ENCODE peak calls at places on chromosomes 3 and 15, in ten cellular contexts. One of them, this sample, is unnamed.
A peak's percentile ranks its signal among the peaks of the same experiment; 100 is the strongest.

GRCh38 chr3:52298147-52299098 is 10.8 kb downstream of the GLYCTK start:
- DNase-seq in stomach: no peak
- DNase-seq in CD8-positive, alpha-beta memory T cell: no peak
- DNase-seq in endodermal cell: peak; percentile 80
- DNase-seq in neuronal stem cell: no peak
- DNase-seq in heart left ventricle: no peak
- DNase-seq in small intestine: no peak
- DNase-seq in naive thymus-derived CD4-positive, alpha-beta T cell: no peak
- DNase-seq in left lung: no peak
- DNase-seq in upper lobe of right lung: no peak
- DNase-seq in this sample: no peak

GRCh38 chr15:60591491-60592385 is 112.8 kb upstream of the ICE2 start:
- DNase-seq in stomach: peak; percentile 34
- DNase-seq in CD8-positive, alpha-beta memory T cell: peak; percentile 75
- DNase-seq in endodermal cell: peak; percentile 87
- DNase-seq in neuronal stem cell: peak; percentile 57
- DNase-seq in heart left ventricle: peak; percentile 57
- DNase-seq in small intestine: no peak
- DNase-seq in naive thymus-derived CD4-positive, alpha-beta T cell: peak; percentile 36
- DNase-seq in left lung: peak; percentile 44
- DNase-seq in upper lobe of right lung: peak; percentile 82
- DNase-seq in this sample: peak; percentile 60

GRCh38 chr15:28909958-28910500 is 24.3 kb downstream of the APBA2 start:
- DNase-seq in stomach: no peak
- DNase-seq in CD8-positive, alpha-beta memory T cell: no peak
- DNase-seq in endodermal cell: peak; percentile 26
- DNase-seq in neuronal stem cell: no peak
- DNase-seq in heart left ventricle: no peak
- DNase-seq in small intestine: no peak
- DNase-seq in naive thymus-derived CD4-positive, alpha-beta T cell: no peak
- DNase-seq in left lung: peak; percentile 7
- DNase-seq in upper lobe of right lung: peak; percentile 5
- DNase-seq in this sample: no peak

GRCh38 chr3:50639055-50639494 is 22.1 kb downstream of the MAPKAPK3 start:
- DNase-seq in stomach: peak; percentile 31
- DNase-seq in CD8-positive, alpha-beta memory T cell: no peak
- DNase-seq in endodermal cell: no peak
- DNase-seq in neuronal stem cell: no peak
- DNase-seq in heart left ventricle: no peak
- DNase-seq in small intestine: no peak
- DNase-seq in naive thymus-derived CD4-positive, alpha-beta T cell: no peak
- DNase-seq in left lung: no peak
- DNase-seq in upper lobe of right lung: no peak
- DNase-seq in this sample: no peak

GRCh38 chr3:141278196-141279073 is 46.8 kb downstream of the PXYLP1 start:
- DNase-seq in stomach: no peak
- DNase-seq in CD8-positive, alpha-beta memory T cell: no peak
- DNase-seq in endodermal cell: no peak
- DNase-seq in neuronal stem cell: no peak
- DNase-seq in heart left ventricle: no peak
- DNase-seq in small intestine: no peak
- DNase-seq in naive thymus-derived CD4-positive, alpha-beta T cell: no peak
- DNase-seq in left lung: no peak
- DNase-seq in upper lobe of right lung: no peak
- DNase-seq in this sample: no peak

GRCh38 chr3:129558772-129559564 is 16.0 kb downstream of the H1-8 start:
- DNase-seq in stomach: no peak
- DNase-seq in CD8-positive, alpha-beta memory T cell: no peak
- DNase-seq in endodermal cell: no peak
- DNase-seq in neuronal stem cell: no peak
- DNase-seq in heart left ventricle: no peak
- DNase-seq in small intestine: no peak
- DNase-seq in naive thymus-derived CD4-positive, alpha-beta T cell: no peak
- DNase-seq in left lung: no peak
- DNase-seq in upper lobe of right lung: no peak
- DNase-seq in this sample: no peak

GRCh38 chr3:184241447-184242296 is 7.1 kb downstream of the ALG3 start:
- DNase-seq in stomach: peak; percentile 76
- DNase-seq in CD8-positive, alpha-beta memory T cell: no peak
- DNase-seq in endodermal cell: peak; percentile 73
- DNase-seq in neuronal stem cell: no peak
- DNase-seq in heart left ventricle: no peak
- DNase-seq in small intestine: peak; percentile 75
- DNase-seq in naive thymus-derived CD4-positive, alpha-beta T cell: no peak
- DNase-seq in left lung: peak; percentile 78
- DNase-seq in upper lobe of right lung: peak; percentile 85
- DNase-seq in this sample: peak; percentile 49

GRCh38 chr15:47987908-47988532 is 132.8 kb upstream of the SLC24A5 start:
- DNase-seq in stomach: no peak
- DNase-seq in CD8-positive, alpha-beta memory T cell: no peak
- DNase-seq in endodermal cell: peak; percentile 58
- DNase-seq in neuronal stem cell: peak; percentile 50
- DNase-seq in heart left ventricle: no peak
- DNase-seq in small intestine: peak; percentile 68
- DNase-seq in naive thymus-derived CD4-positive, alpha-beta T cell: no peak
- DNase-seq in left lung: no peak
- DNase-seq in upper lobe of right lung: no peak
- DNase-seq in this sample: peak; percentile 47

GRCh38 chr15:52556524-52556923 is 12.3 kb downstream of the ARPP19 start:
- DNase-seq in stomach: no peak
- DNase-seq in CD8-positive, alpha-beta memory T cell: no peak
- DNase-seq in endodermal cell: no peak
- DNase-seq in neuronal stem cell: no peak
- DNase-seq in heart left ventricle: no peak
- DNase-seq in small intestine: no peak
- DNase-seq in naive thymus-derived CD4-positive, alpha-beta T cell: no peak
- DNase-seq in left lung: no peak
- DNase-seq in upper lobe of right lung: no peak
- DNase-seq in this sample: no peak

GRCh38 chr15:52559583-52559982 is 9.2 kb downstream of the ARPP19 start:
- DNase-seq in stomach: no peak
- DNase-seq in CD8-positive, alpha-beta memory T cell: no peak
- DNase-seq in endodermal cell: no peak
- DNase-seq in neuronal stem cell: no peak
- DNase-seq in heart left ventricle: no peak
- DNase-seq in small intestine: no peak
- DNase-seq in naive thymus-derived CD4-positive, alpha-beta T cell: no peak
- DNase-seq in left lung: no peak
- DNase-seq in upper lobe of right lung: no peak
- DNase-seq in this sample: no peak

GRCh38 chr15:52558196-52558595 is 10.6 kb downstream of the ARPP19 start:
- DNase-seq in stomach: no peak
- DNase-seq in CD8-positive, alpha-beta memory T cell: peak; percentile 71
- DNase-seq in endodermal cell: no peak
- DNase-seq in neuronal stem cell: no peak
- DNase-seq in heart left ventricle: no peak
- DNase-seq in small intestine: no peak
- DNase-seq in naive thymus-derived CD4-positive, alpha-beta T cell: no peak
- DNase-seq in left lung: no peak
- DNase-seq in upper lobe of right lung: no peak
- DNase-seq in this sample: no peak

GRCh38 chr15:52559022-52559421 is 9.8 kb downstream of the ARPP19 start:
- DNase-seq in stomach: no peak
- DNase-seq in CD8-positive, alpha-beta memory T cell: no peak
- DNase-seq in endodermal cell: no peak
- DNase-seq in neuronal stem cell: no peak
- DNase-seq in heart left ventricle: no peak
- DNase-seq in small intestine: no peak
- DNase-seq in naive thymus-derived CD4-positive, alpha-beta T cell: no peak
- DNase-seq in left lung: no peak
- DNase-seq in upper lobe of right lung: no peak
- DNase-seq in this sample: no peak

DNA sequence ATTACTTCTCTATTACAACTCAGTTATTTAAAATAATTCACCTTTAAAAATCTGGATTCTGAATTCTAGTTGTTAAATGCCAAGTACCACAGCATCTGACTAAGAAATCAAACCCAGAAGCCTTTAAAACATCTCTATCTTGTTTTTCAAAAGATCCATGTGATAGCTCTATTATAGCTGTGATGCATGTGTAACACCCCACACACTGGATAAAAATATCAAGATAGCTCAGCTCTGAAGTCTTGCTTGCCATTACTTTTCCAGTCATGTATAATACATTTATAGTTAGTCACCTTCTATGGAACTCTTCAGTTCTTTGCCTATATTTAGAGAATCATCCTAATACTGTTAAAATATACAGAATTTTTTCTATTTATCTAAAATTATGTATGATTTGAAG is 11.6 kb downstream of the ARPP19 start:
- DNase-seq in stomach: no peak
- DNase-seq in CD8-positive, alpha-beta memory T cell: no peak
- DNase-seq in endodermal cell: no peak
- DNase-seq in neuronal stem cell: no peak
- DNase-seq in heart left ventricle: no peak
- DNase-seq in small intestine: no peak
- DNase-seq in naive thymus-derived CD4-positive, alpha-beta T cell: no peak
- DNase-seq in left lung: no peak
- DNase-seq in upper lobe of right lung: no peak
- DNase-seq in this sample: no peak
- H3K4me1 ChIP-seq in stomach: peaks cover 16% of the 10 kb centered on the region
- H3K4me1 ChIP-seq in CD8-positive, alpha-beta memory T cell: peaks cover 20% of the 10 kb centered on the region
- H3K4me1 ChIP-seq in endodermal cell: no peaks in the 10 kb centered on the region
- H3K4me1 ChIP-seq in neuronal stem cell: no peaks in the 10 kb centered on the region
- H3K4me1 ChIP-seq in heart left ventricle: peaks cover 9% of the 10 kb centered on the region
- H3K4me1 ChIP-seq in small intestine: peaks cover 4% of the 10 kb centered on the region
- H3K4me1 ChIP-seq in naive thymus-derived CD4-positive, alpha-beta T cell: peaks cover 27% of the 10 kb centered on the region
- H3K4me1 ChIP-seq in left lung: peaks cover 62% of the 10 kb centered on the region
- H3K4me1 ChIP-seq in upper lobe of right lung: peaks cover 27% of the 10 kb centered on the region
- H3K4me1 ChIP-seq in this sample: peaks cover 72% of the 10 kb centered on the region

GRCh38 chr15:79919749-79920511 is 23.1 kb upstream of the MTHFS start:
- DNase-seq in stomach: no peak
- DNase-seq in CD8-positive, alpha-beta memory T cell: no peak
- DNase-seq in endodermal cell: peak; percentile 84
- DNase-seq in neuronal stem cell: no peak
- DNase-seq in heart left ventricle: no peak
- DNase-seq in small intestine: no peak
- DNase-seq in naive thymus-derived CD4-positive, alpha-beta T cell: no peak
- DNase-seq in left lung: no peak
- DNase-seq in upper lobe of right lung: no peak
- DNase-seq in this sample: no peak

GRCh38 chr15:79922512-79923067 is 25.8 kb upstream of the MTHFS start:
- DNase-seq in stomach: no peak
- DNase-seq in CD8-positive, alpha-beta memory T cell: no peak
- DNase-seq in endodermal cell: no peak
- DNase-seq in neuronal stem cell: no peak
- DNase-seq in heart left ventricle: no peak
- DNase-seq in small intestine: no peak
- DNase-seq in naive thymus-derived CD4-positive, alpha-beta T cell: no peak
- DNase-seq in left lung: no peak
- DNase-seq in upper lobe of right lung: no peak
- DNase-seq in this sample: no peak

GRCh38 chr15:79923068-79923514 is 26.3 kb upstream of the MTHFS start:
- DNase-seq in stomach: peak; percentile 63
- DNase-seq in CD8-positive, alpha-beta memory T cell: peak; percentile 87
- DNase-seq in endodermal cell: peak; percentile 87
- DNase-seq in neuronal stem cell: peak; percentile 39
- DNase-seq in heart left ventricle: peak; percentile 69
- DNase-seq in small intestine: peak; percentile 81
- DNase-seq in naive thymus-derived CD4-positive, alpha-beta T cell: peak; percentile 76
- DNase-seq in left lung: peak; percentile 81
- DNase-seq in upper lobe of right lung: peak; percentile 91
- DNase-seq in this sample: peak; percentile 60

GRCh38 chr15:79924379-79924778 is 27.6 kb upstream of the MTHFS start:
- DNase-seq in stomach: no peak
- DNase-seq in CD8-positive, alpha-beta memory T cell: peak; percentile 47
- DNase-seq in endodermal cell: no peak
- DNase-seq in neuronal stem cell: no peak
- DNase-seq in heart left ventricle: no peak
- DNase-seq in small intestine: no peak
- DNase-seq in naive thymus-derived CD4-positive, alpha-beta T cell: no peak
- DNase-seq in left lung: no peak
- DNase-seq in upper lobe of right lung: peak; percentile 64
- DNase-seq in this sample: no peak

DNA sequence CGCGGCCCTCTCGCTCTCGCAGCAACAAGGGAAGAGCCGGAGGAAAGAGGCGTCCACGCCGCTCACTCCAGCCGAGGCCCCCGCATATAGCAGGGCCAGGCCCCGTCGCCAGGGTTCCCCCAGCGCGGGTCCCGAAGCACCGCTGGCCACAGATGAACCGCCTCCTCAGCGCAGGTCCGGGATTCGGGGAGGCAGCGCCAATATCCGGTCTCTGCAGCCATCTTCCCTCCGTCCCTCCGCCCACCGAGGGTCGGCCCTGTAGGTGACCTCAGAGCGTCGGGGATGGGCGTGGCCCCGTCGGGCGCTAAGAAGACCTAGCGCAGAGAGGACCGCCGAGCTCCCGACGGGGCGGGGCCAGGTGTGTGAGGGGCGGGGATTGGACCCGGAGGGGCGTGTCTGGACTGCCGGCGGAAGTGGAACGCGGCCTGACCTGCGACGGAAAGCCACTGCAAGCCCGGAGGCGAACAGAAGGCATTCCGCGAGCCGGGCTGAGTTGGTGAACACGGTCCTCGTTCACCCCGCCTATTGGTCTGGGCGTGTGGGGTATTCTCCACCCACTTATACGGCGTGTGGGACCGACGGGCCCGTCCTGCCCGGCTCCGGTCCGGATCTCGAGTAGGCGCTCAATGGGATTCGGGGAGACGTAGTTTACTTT is 26.8 kb upstream of the MTHFS start:
- DNase-seq in stomach: peak; percentile 97
- DNase-seq in CD8-positive, alpha-beta memory T cell: peak; percentile 98
- DNase-seq in endodermal cell: peak; percentile 100
- DNase-seq in neuronal stem cell: peak; percentile 96
- DNase-seq in heart left ventricle: peak; percentile 96
- DNase-seq in small intestine: peak; percentile 98
- DNase-seq in naive thymus-derived CD4-positive, alpha-beta T cell: peak; percentile 95
- DNase-seq in left lung: peak; percentile 98
- DNase-seq in upper lobe of right lung: peak; percentile 99
- DNase-seq in this sample: peak; percentile 92
- H3K4me3 ChIP-seq in stomach: peak overlapping the region; percentile 88
- H3K4me3 ChIP-seq in CD8-positive, alpha-beta memory T cell: peak overlapping the region; percentile 93
- H3K4me3 ChIP-seq in endodermal cell: peak overlapping the region; percentile 92
- H3K4me3 ChIP-seq in neuronal stem cell: peak overlapping the region; percentile 100
- H3K4me3 ChIP-seq in heart left ventricle: peak overlapping the region; percentile 85
- H3K4me3 ChIP-seq in small intestine: peak overlapping the region; percentile 91
- H3K4me3 ChIP-seq in naive thymus-derived CD4-positive, alpha-beta T cell: peak overlapping the region; percentile 98
- H3K4me3 ChIP-seq in left lung: peak overlapping the region; percentile 100
- H3K4me3 ChIP-seq in upper lobe of right lung: peak overlapping the region; percentile 85
- H3K4me3 ChIP-seq in this sample: peak overlapping the region; percentile 73

GRCh38 chr15:87401986-87402385 is 854.6 kb downstream of the NTRK3 start:
- DNase-seq in stomach: no peak
- DNase-seq in CD8-positive, alpha-beta memory T cell: no peak
- DNase-seq in endodermal cell: no peak
- DNase-seq in neuronal stem cell: no peak
- DNase-seq in heart left ventricle: no peak
- DNase-seq in small intestine: no peak
- DNase-seq in naive thymus-derived CD4-positive, alpha-beta T cell: no peak
- DNase-seq in left lung: no peak
- DNase-seq in upper lobe of right lung: no peak
- DNase-seq in this sample: no peak
- H3K9me3 ChIP-seq in stomach: no peaks in the 10 kb centered on the region
- H3K9me3 ChIP-seq in CD8-positive, alpha-beta memory T cell: no peaks in the 10 kb centered on the region
- H3K9me3 ChIP-seq in endodermal cell: no peaks in the 10 kb centered on the region
- H3K9me3 ChIP-seq in neuronal stem cell: no peaks in the 10 kb centered on the region
- H3K9me3 ChIP-seq in heart left ventricle: no peaks in the 10 kb centered on the region
- H3K9me3 ChIP-seq in small intestine: no peaks in the 10 kb centered on the region
- H3K9me3 ChIP-seq in naive thymus-derived CD4-positive, alpha-beta T cell: no peaks in the 10 kb centered on the region
- H3K9me3 ChIP-seq in left lung: no peaks in the 10 kb centered on the region
- H3K9me3 ChIP-seq in upper lobe of right lung: no peaks in the 10 kb centered on the region
- H3K9me3 ChIP-seq in this sample: no peaks in the 10 kb centered on the region

GRCh38 chr3:112633757-112634156 is 7.2 kb downstream of the CCDC80 start:
- DNase-seq in stomach: no peak
- DNase-seq in CD8-positive, alpha-beta memory T cell: no peak
- DNase-seq in endodermal cell: no peak
- DNase-seq in neuronal stem cell: no peak
- DNase-seq in heart left ventricle: no peak
- DNase-seq in small intestine: no peak
- DNase-seq in naive thymus-derived CD4-positive, alpha-beta T cell: no peak
- DNase-seq in left lung: no peak
- DNase-seq in upper lobe of right lung: no peak
- DNase-seq in this sample: no peak

GRCh38 chr3:112632596-112632995 is 8.3 kb downstream of the CCDC80 start:
- DNase-seq in stomach: no peak
- DNase-seq in CD8-positive, alpha-beta memory T cell: no peak
- DNase-seq in endodermal cell: no peak
- DNase-seq in neuronal stem cell: no peak
- DNase-seq in heart left ventricle: no peak
- DNase-seq in small intestine: no peak
- DNase-seq in naive thymus-derived CD4-positive, alpha-beta T cell: no peak
- DNase-seq in left lung: no peak
- DNase-seq in upper lobe of right lung: no peak
- DNase-seq in this sample: no peak

GRCh38 chr3:112634786-112635541 is 6.0 kb downstream of the CCDC80 start:
- DNase-seq in stomach: no peak
- DNase-seq in CD8-positive, alpha-beta memory T cell: no peak
- DNase-seq in endodermal cell: no peak
- DNase-seq in neuronal stem cell: no peak
- DNase-seq in heart left ventricle: no peak
- DNase-seq in small intestine: no peak
- DNase-seq in naive thymus-derived CD4-positive, alpha-beta T cell: no peak
- DNase-seq in left lung: no peak
- DNase-seq in upper lobe of right lung: no peak
- DNase-seq in this sample: no peak

GRCh38 chr3:112631257-112631656 is 9.7 kb downstream of the CCDC80 start:
- DNase-seq in stomach: no peak
- DNase-seq in CD8-positive, alpha-beta memory T cell: no peak
- DNase-seq in endodermal cell: no peak
- DNase-seq in neuronal stem cell: no peak
- DNase-seq in heart left ventricle: no peak
- DNase-seq in small intestine: no peak
- DNase-seq in naive thymus-derived CD4-positive, alpha-beta T cell: no peak
- DNase-seq in left lung: no peak
- DNase-seq in upper lobe of right lung: no peak
- DNase-seq in this sample: no peak

DNA sequence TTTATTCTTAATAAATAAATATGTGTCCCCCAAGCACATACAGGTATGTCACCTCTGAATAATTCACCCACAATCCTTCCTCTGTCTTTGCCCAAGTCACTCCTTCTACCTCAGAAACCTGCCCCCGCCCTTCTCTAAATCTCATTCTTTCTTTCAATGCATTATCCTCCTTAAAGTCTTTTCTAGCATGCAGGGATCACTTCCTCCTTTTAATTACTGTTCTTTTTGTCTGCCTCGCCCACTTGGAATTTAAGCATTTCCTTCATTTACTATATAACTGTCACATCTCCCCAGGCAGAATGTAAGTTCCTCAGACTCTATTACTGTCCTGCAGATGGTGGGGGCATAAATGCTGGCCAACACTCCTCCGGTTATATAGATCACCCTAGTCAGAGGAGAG is 7.8 kb downstream of the CCDC80 start:
- DNase-seq in stomach: no peak
- DNase-seq in CD8-positive, alpha-beta memory T cell: no peak
- DNase-seq in endodermal cell: no peak
- DNase-seq in neuronal stem cell: no peak
- DNase-seq in heart left ventricle: no peak
- DNase-seq in small intestine: no peak
- DNase-seq in naive thymus-derived CD4-positive, alpha-beta T cell: no peak
- DNase-seq in left lung: no peak
- DNase-seq in upper lobe of right lung: no peak
- DNase-seq in this sample: no peak
- H3K4me1 ChIP-seq in stomach: no peaks in the 10 kb centered on the region
- H3K4me1 ChIP-seq in CD8-positive, alpha-beta memory T cell: no peaks in the 10 kb centered on the region
- H3K4me1 ChIP-seq in endodermal cell: peaks cover 4% of the 10 kb centered on the region
- H3K4me1 ChIP-seq in neuronal stem cell: peaks cover 19% of the 10 kb centered on the region
- H3K4me1 ChIP-seq in heart left ventricle: no peaks in the 10 kb centered on the region
- H3K4me1 ChIP-seq in small intestine: peaks cover 2% of the 10 kb centered on the region
- H3K4me1 ChIP-seq in naive thymus-derived CD4-positive, alpha-beta T cell: no peaks in the 10 kb centered on the region
- H3K4me1 ChIP-seq in left lung: no peaks in the 10 kb centered on the region
- H3K4me1 ChIP-seq in upper lobe of right lung: peaks cover 12% of the 10 kb centered on the region
- H3K4me1 ChIP-seq in this sample: no peaks in the 10 kb centered on the region